ENCODE peak calls at places on chromosomes 1 and 21, in four cellular contexts. F, Z, Y and W are unnamed samples.

GRCh38 chr1:110003747-110004428 is 19.3 kb downstream of the AHCYL1 start:
- DNase-seq in F (peak), Z (peak), Y (peak), W (peak)

GRCh38 chr1:70727891-70728443 is 316.9 kb downstream of the CTH start:
- DNase-seq in F (no peak), Z (no peak), Y (no peak), W (peak)

GRCh38 chr1:8666394-8667167 is 150.9 kb downstream of the RERE start:
- DNase-seq in F (no peak), Z (no peak), Y (no peak), W (no peak)

GRCh38 chr21:25801217-25802015 is 66.6 kb downstream of the GABPA start:
- DNase-seq in F (peak), Z (peak), Y (peak), W (peak)

GRCh38 chr1:94616503-94616902 is 74.9 kb upstream of the F3 start:
- DNase-seq in F (no peak), Z (no peak), Y (no peak), W (no peak)

GRCh38 chr1:205746757-205747412 is 3.1 kb downstream of the NUCKS1 start:
- DNase-seq in F (no peak), Z (no peak), Y (no peak), W (no peak)

GRCh38 chr1:15283500-15283899 is 36.5 kb downstream of the FHAD1 start:
- DNase-seq in F (no peak), Z (no peak), Y (no peak), W (no peak)

GRCh38 chr1:47235280-47235679 is 3.3 kb upstream of the TAL1 start:
- DNase-seq in F (no peak), Z (no peak), Y (no peak), W (no peak)

GRCh38 chr1:201335174-201335870 is 42.2 kb downstream of the TNNT2 start:
- DNase-seq in F (no peak), Z (no peak), Y (no peak), W (no peak)

GRCh38 chr1:63323866-63324778 is 1.8 kb downstream of the FOXD3 start:
- DNase-seq in F (no peak), Z (no peak), Y (no peak), W (peak)

GRCh38 chr1:212488436-212489283 is 55.9 kb downstream of the NENF start:
- DNase-seq in F (no peak), Z (peak), Y (no peak), W (no peak)

GRCh38 chr1:226097866-226098625 is 35.5 kb downstream of the H3-3A start:
- DNase-seq in F (no peak), Z (no peak), Y (no peak), W (no peak)

DNA sequence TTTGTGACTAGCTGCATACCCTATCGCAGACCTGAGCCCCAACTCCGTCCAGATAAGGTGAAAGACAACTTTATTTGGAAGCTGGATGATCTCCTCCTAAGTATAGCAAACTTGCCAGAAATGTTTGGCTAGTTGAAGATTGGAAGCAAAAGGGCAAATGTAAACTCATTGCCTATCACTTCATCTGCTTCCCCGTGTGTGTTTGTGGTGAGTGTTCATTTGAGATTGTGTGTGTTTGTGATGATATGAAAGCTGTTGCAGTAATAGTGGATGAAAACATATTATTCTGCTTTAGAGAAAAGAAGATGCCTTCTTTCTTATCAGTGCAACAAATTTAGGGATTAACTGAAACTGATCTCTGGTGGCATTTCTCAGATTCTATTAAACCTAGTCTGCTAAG is 926 bp downstream of the TBX19 start:
- DNase-seq in F (peak), Z (no peak), Y (no peak), W (no peak)
- TF ChIP-seq CTCF in F (no peak), Z (no peak), Y (no peak), W (no peak)

DNA sequence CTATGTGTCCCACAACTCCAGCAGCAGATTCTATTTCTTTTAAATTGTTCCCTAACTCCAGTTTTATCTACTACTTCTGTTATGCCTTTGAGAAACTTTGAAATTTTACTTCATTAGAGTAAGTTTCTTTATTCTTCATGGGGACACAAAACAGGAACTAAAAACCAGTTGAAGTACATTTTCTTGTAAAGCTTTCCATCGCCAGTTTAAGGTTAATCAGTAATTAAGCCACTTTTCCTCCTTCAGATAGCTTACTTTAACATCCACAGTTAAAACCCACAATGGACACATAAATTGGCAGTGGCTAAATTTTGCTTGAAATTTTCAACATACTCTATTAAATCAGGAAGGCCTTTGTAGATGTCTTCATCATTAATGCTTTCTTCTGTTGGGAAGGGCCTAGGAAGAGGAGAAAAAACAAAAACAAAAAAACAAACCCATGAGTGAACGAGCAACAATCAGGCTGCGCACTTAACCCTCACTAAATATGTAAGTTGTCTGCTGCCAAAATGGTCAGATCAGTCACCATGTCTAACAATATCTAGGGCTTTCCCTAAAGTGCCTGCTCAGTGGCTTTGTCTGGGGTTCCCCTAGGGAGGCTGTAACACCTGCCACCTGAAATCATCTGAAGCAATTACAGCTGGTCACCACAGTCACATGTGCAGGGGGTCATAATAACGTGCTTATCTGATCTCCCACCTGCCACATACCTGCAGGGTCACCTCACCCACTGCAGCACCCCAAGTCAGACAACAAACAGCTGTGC is 187.9 kb downstream of the VAV3 start:
- DNase-seq in F (no peak), Z (no peak), Y (peak), W (no peak)
- TF ChIP-seq ETV6 in F (no peak), Z (no peak), Y (no peak), W (no peak)

GRCh38 chr1:20266141-20266540 is 24.5 kb upstream of the VWA5B1 start:
- DNase-seq in F (no peak), Z (no peak), Y (no peak), W (no peak)

GRCh38 chr1:20276428-20276827 is 14.2 kb upstream of the VWA5B1 start:
- DNase-seq in F (no peak), Z (no peak), Y (no peak), W (no peak)

GRCh38 chr1:20266642-20267041 is 24.0 kb upstream of the VWA5B1 start:
- DNase-seq in F (no peak), Z (no peak), Y (no peak), W (no peak)

GRCh38 chr1:20271498-20272400 is 18.9 kb upstream of the VWA5B1 start:
- DNase-seq in F (no peak), Z (no peak), Y (no peak), W (no peak)
- TF ChIP-seq CTCF in F (peak), Z (no peak), Y (peak), W (no peak)

GRCh38 chr21:41885341-41886024 is 6.3 kb upstream of the PRDM15 start:
- DNase-seq in F (no peak), Z (no peak), Y (no peak), W (no peak)

GRCh38 chr21:41884501-41885030 is 5.4 kb upstream of the PRDM15 start:
- DNase-seq in F (no peak), Z (no peak), Y (no peak), W (no peak)

GRCh38 chr21:41886331-41886730 is 7.2 kb upstream of the PRDM15 start:
- DNase-seq in F (no peak), Z (no peak), Y (no peak), W (no peak)

GRCh38 chr21:41881051-41881450 is 1.9 kb upstream of the PRDM15 start:
- DNase-seq in F (no peak), Z (no peak), Y (no peak), W (no peak)

DNA sequence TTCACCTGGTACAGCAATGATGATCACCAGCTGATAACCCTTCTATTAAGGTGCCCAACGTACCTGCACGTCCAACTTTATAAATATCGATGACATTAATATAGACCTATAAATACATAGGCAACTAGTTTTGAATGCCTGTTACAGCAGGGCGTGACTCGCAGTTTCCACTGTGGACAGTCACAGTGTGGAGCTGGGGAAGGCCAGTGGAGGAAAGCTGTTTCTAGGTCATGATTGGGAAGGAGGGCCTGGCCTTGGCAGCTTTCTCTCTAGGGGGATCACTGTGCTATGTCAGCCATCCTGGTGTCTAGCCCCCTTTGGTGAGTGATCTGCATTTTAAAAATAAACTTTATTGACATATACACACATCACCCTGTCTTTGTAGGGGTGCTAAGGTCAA is 4.4 kb upstream of the PRDM15 start:
- DNase-seq in F (no peak), Z (no peak), Y (no peak), W (no peak)
- TF ChIP-seq ETV6 in F (no peak), Z (no peak), Y (no peak), W (no peak)

GRCh38 chr1:216114180-216114579 is 309.1 kb downstream of the USH2A start:
- DNase-seq in F (no peak), Z (no peak), Y (no peak), W (no peak)

DNA sequence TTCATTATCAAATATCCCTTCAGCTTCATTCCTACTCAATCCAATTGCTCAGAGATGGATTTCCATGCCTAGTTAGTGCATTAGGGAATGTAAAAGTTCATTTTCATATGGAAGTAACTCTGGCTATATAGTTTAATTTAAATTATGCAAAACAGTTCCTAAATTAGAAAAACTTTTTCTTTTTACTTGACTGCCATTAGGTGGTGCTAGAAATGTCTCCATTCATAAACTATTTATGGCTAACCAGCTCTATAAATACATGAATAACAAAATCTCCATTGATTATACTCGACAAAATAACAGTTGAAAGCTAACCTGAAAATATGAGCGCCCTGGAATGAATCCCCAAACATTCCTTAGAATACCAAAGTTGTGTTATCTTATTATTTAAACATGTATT is 311.4 kb downstream of the USH2A start:
- DNase-seq in F (no peak), Z (no peak), Y (no peak), W (no peak)
- TF ChIP-seq CTCF in F (no peak), Z (no peak), Y (no peak), W (no peak)

DNA sequence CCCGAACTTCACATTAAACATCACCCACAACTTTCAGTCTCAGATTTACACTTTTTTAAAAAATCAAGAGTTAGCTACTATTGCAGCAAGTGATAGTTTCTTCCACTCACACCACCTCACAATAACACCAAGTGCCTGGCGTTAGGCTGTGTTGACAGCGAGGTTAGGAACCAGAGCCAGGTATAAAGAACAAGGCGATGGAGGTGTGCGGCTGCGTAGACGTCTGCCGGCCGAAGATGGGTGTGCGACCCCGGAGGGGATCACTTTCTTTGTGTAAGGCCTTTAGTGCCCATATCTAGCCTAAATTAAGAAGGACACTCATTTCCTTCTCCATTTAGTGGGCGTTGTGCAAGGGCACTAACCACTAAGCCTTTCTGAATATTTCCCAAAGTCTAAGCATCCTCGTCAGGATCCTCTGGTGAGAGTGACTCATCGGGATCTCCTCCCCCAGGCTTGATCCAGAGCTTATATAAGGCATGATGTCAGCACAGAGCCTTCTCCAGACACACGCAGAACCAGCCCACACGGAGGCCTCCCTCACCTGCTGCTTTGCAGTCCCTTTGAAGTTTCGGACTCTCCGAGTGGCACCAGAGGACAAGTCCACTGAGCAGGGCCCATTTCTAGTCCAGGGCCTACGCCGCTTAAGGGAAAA is 11.8 kb downstream of the NHLH2 start:
- DNase-seq in F (peak), Z (peak), Y (no peak), W (no peak)
- TF ChIP-seq ETV6 in F (no peak), Z (no peak), Y (no peak), W (no peak)

DNA sequence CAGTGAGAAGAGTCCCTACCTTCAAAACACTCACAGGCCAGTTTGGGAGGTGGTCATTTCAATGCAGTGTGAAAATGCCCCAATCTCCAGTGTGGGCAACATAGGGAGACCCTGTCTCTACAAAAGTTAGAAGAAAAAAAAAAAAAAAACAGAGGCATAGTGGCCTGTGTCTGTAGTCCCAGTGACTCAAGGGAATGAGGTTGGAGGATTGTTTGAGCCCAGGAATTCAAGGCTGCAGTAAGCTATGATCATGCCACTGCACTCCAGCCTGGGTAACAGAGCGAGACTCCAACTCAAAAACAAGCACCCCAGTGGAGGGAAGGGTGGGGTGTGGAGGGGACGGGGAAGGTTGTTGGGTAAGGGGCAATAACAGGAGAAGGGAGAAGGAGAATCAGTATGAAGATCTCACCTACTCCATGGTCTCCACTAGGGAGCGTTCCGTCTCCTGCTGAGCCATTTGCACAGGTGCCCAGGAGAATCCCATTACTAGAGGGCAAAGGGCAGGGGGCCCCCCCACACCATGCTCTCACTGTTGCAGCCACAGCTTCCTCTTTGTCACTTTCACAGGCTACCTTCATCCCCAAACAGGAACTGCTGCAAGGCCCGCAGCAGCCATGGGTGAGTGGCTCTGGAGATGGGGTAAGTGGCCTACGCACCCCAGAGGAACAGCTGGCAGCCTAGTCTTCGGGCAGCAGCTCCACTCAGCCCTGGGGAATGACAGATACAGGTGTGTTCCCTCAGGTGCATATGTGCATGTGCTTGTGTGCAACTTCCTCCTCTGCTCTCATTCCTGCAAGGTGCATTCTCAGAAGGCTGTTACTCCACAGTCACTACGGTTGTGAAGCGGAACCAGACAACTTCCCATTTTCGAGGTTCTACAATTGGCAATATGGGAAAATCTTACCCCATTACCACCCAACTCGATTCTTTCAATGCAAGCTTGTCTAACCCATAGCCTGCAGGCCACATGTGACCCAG is 87.9 kb upstream of the LYST start:
- DNase-seq in F (no peak), Z (peak), Y (peak), W (no peak)
- TF ChIP-seq CTCF in F (no peak), Z (peak), Y (peak), W (no peak)

GRCh38 chr1:43611950-43612349 is 38.0 kb upstream of the KDM4A start:
- DNase-seq in F (no peak), Z (no peak), Y (no peak), W (no peak)
- TF ChIP-seq ETV6 in F (no peak), Z (no peak), Y (no peak), W (no peak)